ENCODE peak calls at places on chromosome 12, in eight cellular contexts. X, E, N, P, Q, Y, V and R are unnamed samples.

GRCh38 chr12:55727643-55728184 is 1.1 kb downstream of the CD63 start:
- DNase-seq in Q (peak), X (no peak), V (peak), P (peak), Y (no peak), E (peak), N (no peak), R (no peak)

GRCh38 chr12:29734299-29734698 is 49.4 kb downstream of the TMTC1 start:
- DNase-seq in E (no peak), V (no peak), Y (no peak), N (no peak), Q (no peak), P (no peak), X (no peak), R (no peak)

GRCh38 chr12:27779416-27779815 is 617 bp upstream of the KLHL42 start:
- DNase-seq in X (no peak), Y (no peak), Q (no peak), V (no peak), N (no peak), E (no peak), P (peak), R (no peak)

GRCh38 chr12:117098361-117099217 is 627 bp downstream of the TESC start:
- DNase-seq in E (no peak), X (no peak), N (no peak), Q (no peak), V (no peak), Y (no peak), P (peak), R (no peak)

GRCh38 chr12:52884526-52885293 is 20.2 kb downstream of the KRT8 start:
- DNase-seq in E (peak), Y (peak), Q (peak), V (peak), P (peak), N (peak), X (peak), R (peak)

GRCh38 chr12:20077618-20078017 is 290.7 kb upstream of the PDE3A start:
- DNase-seq in Y (no peak), N (no peak), V (no peak), P (no peak), E (no peak), Q (no peak), X (no peak), R (no peak)

GRCh38 chr12:27866382-27867101 is 86.5 kb upstream of the MANSC4 start:
- DNase-seq in E (peak), P (peak), X (no peak), N (no peak), Y (no peak), V (no peak), Q (peak), R (no peak)

GRCh38 chr12:132476038-132476414 is 13.9 kb upstream of the FBRSL1 start:
- DNase-seq in X (no peak), V (no peak), E (no peak), Q (no peak), Y (no peak), N (no peak), P (no peak), R (no peak)

GRCh38 chr12:6316921-6317692 is 6.6 kb downstream of the PLEKHG6 start:
- DNase-seq in Q (peak), E (no peak), V (no peak), P (peak), N (no peak), X (no peak), Y (no peak), R (no peak)

GRCh38 chr12:129659927-129660326 is 243.9 kb downstream of the TMEM132D start:
- DNase-seq in P (no peak), E (no peak), Y (peak), V (peak), X (no peak), N (no peak), Q (peak), R (no peak)

GRCh38 chr12:57940052-57940914 is 1.1 kb upstream of the ATP23 start:
- DNase-seq in P (no peak), X (no peak), N (no peak), E (no peak), Y (no peak), Q (no peak), V (no peak), R (no peak)

GRCh38 chr12:52851787-52852186 is 3.0 kb upstream of the KRT78 start:
- DNase-seq in Q (no peak), X (no peak), N (no peak), E (no peak), V (no peak), Y (no peak), P (no peak), R (no peak)

GRCh38 chr12:76201316-76201715 is 116.8 kb upstream of the NAP1L1 start:
- DNase-seq in Y (no peak), P (no peak), N (no peak), X (no peak), Q (no peak), E (no peak), V (no peak), R (no peak)

GRCh38 chr12:27343255-27344000 is 10.8 kb downstream of the BMAL2 start:
- DNase-seq in V (peak), Y (peak), E (peak), N (no peak), P (peak), X (no peak), Q (peak), R (no peak)

GRCh38 chr12:25352078-25352918 is 101.6 kb upstream of the KRAS start:
- DNase-seq in N (no peak), P (no peak), V (peak), Q (peak), E (no peak), X (no peak), Y (no peak), R (no peak)

GRCh38 chr12:120229583-120230325 is 28.8 kb upstream of the RPLP0 start:
- DNase-seq in E (peak), N (no peak), X (no peak), V (peak), Y (peak), Q (no peak), P (peak), R (no peak)

GRCh38 chr12:75556306-75556899 is 45.0 kb upstream of the KRR1 start:
- DNase-seq in V (no peak), Y (no peak), P (peak), E (peak), X (no peak), N (no peak), Q (no peak), R (no peak)

GRCh38 chr12:70043490-70044138 is 199.6 kb upstream of the CNOT2 start:
- DNase-seq in V (no peak), P (no peak), N (no peak), Q (peak), X (no peak), E (peak), Y (no peak), R (no peak)

GRCh38 chr12:89574736-89575208 is 48.9 kb upstream of the POC1B start:
- DNase-seq in E (no peak), Y (no peak), V (peak), N (no peak), Q (peak), P (peak), X (no peak), R (no peak)

GRCh38 chr12:87381747-87382146 is 647.5 kb downstream of the C12orf50 start:
- DNase-seq in Q (no peak), V (no peak), Y (no peak), E (no peak), X (no peak), P (no peak), N (no peak), R (no peak)

GRCh38 chr12:132687211-132688164 is at the start of the genes POLE and PXMP2:
- DNase-seq in P (peak), E (peak), Y (peak), Q (peak), V (peak), X (peak), N (peak), R (peak)

GRCh38 chr12:69988601-69989194 is 163.7 kb downstream of the MYRFL start:
- DNase-seq in X (no peak), V (no peak), N (no peak), P (no peak), Q (peak), E (peak), Y (no peak), R (no peak)

GRCh38 chr12:100437038-100437841 is 36.4 kb upstream of the NR1H4 start:
- DNase-seq in N (no peak), E (no peak), P (no peak), Y (no peak), V (no peak), Q (peak), X (no peak), R (no peak)

GRCh38 chr12:29889737-29890136 is 106.0 kb upstream of the TMTC1 start:
- DNase-seq in P (peak), E (peak), Y (no peak), Q (peak), N (no peak), X (no peak), V (peak), R (no peak)

GRCh38 chr12:10186299-10186698 is 7.5 kb downstream of the TMEM52B start:
- DNase-seq in Q (no peak), Y (no peak), X (no peak), P (no peak), E (no peak), N (no peak), V (no peak), R (no peak)

GRCh38 chr12:115338566-115339294 is 654.8 kb upstream of the TBX3 start:
- DNase-seq in E (peak), X (no peak), N (no peak), Q (peak), P (no peak), Y (no peak), V (no peak), R (no peak)

GRCh38 chr12:62763319-62763718 is 171.6 kb downstream of the PPM1H start:
- DNase-seq in X (no peak), Y (no peak), E (no peak), N (no peak), V (no peak), P (no peak), Q (no peak), R (no peak)

GRCh38 chr12:25236190-25236589 is 14.5 kb downstream of the KRAS start:
- DNase-seq in P (no peak), V (no peak), X (no peak), Q (peak), N (no peak), Y (no peak), E (no peak), R (no peak)

GRCh38 chr12:57157588-57158173 is 10.3 kb upstream of the LRP1-AS start:
- DNase-seq in X (no peak), Q (no peak), E (no peak), Y (no peak), V (no peak), N (no peak), P (no peak), R (no peak)

GRCh38 chr12:39224971-39225370 is 217.9 kb downstream of the KIF21A start:
- DNase-seq in Q (no peak), Y (no peak), N (no peak), X (no peak), P (no peak), E (no peak), V (no peak), R (no peak)

GRCh38 chr12:68932123-68932700 is 759 bp downstream of the CPM start:
- DNase-seq in E (peak), V (peak), Q (no peak), Y (no peak), N (no peak), X (no peak), P (no peak), R (no peak)

GRCh38 chr12:1853716-1854115 is 33.4 kb downstream of the LRTM2 start:
- DNase-seq in X (no peak), V (no peak), Y (no peak), Q (no peak), N (no peak), E (no peak), P (no peak), R (no peak)

GRCh38 chr12:12319501-12320322 is 30.3 kb downstream of the MANSC1 start:
- DNase-seq in Y (no peak), E (no peak), X (no peak), P (no peak), V (no peak), Q (peak), N (no peak), R (no peak)